ENCODE peak calls at places on chromosomes 13 and 19, in six cellular contexts. U is AG04450; K is CD8-positive, alpha-beta T cell; P is Peyer's patch; S is SJSA1; V is neural progenitor cell. W is an unnamed sample.

GRCh38 chr19:29965529-29965928 is 23.5 kb downstream of the URI1 start:
- DNase-seq in K (no peak), U (peak), P (no peak), S (no peak), V (no peak), W (no peak)

GRCh38 chr13:36718146-36718545 is 44.3 kb downstream of the SERTM1 start:
- DNase-seq in K (no peak), S (no peak), P (no peak), U (no peak), V (no peak), W (no peak)

GRCh38 chr19:35430382-35431146 is 17.5 kb upstream of the FFAR2 start:
- DNase-seq in P (no peak), V (no peak), K (no peak), U (no peak), S (no peak), W (no peak)

GRCh38 chr13:66534561-66534960 is 695.6 kb downstream of the PCDH9 start:
- DNase-seq in P (no peak), V (no peak), U (no peak), K (no peak), S (no peak), W (no peak)

GRCh38 chr13:113968463-113969310 is 5.2 kb downstream of the C13orf46 start:
- DNase-seq in P (no peak), K (no peak), S (no peak), U (no peak), V (no peak), W (no peak)

GRCh38 chr19:918481-919156 is 1.5 kb downstream of the KISS1R start:
- DNase-seq in U (no peak), K (no peak), S (peak), P (peak), V (peak), W (no peak)

GRCh38 chr13:35940734-35941133 is 190.4 kb downstream of the DCLK1 start:
- DNase-seq in V (no peak), S (no peak), K (no peak), U (no peak), P (no peak), W (no peak)

GRCh38 chr19:3360494-3361383 is 5.6 kb upstream of the NFIC start:
- DNase-seq in S (peak), V (peak), K (peak), P (peak), U (no peak), W (no peak)

GRCh38 chr13:99376132-99376531 is 68.9 kb upstream of the GPR183 start:
- DNase-seq in V (no peak), P (peak), S (peak), U (no peak), K (peak), W (no peak)

GRCh38 chr13:29918845-29919244 is 68.4 kb upstream of the UBL3 start:
- DNase-seq in V (no peak), P (no peak), U (no peak), K (no peak), S (no peak), W (no peak)

GRCh38 chr13:74032325-74032724 is 101.9 kb downstream of the KLF12 start:
- DNase-seq in V (no peak), P (no peak), U (no peak), K (no peak), S (no peak), W (no peak)
- H3K27ac ChIP-seq in V (no peak), P (no peak), U (no peak), K (no peak), S (no peak), W (no peak)

DNA sequence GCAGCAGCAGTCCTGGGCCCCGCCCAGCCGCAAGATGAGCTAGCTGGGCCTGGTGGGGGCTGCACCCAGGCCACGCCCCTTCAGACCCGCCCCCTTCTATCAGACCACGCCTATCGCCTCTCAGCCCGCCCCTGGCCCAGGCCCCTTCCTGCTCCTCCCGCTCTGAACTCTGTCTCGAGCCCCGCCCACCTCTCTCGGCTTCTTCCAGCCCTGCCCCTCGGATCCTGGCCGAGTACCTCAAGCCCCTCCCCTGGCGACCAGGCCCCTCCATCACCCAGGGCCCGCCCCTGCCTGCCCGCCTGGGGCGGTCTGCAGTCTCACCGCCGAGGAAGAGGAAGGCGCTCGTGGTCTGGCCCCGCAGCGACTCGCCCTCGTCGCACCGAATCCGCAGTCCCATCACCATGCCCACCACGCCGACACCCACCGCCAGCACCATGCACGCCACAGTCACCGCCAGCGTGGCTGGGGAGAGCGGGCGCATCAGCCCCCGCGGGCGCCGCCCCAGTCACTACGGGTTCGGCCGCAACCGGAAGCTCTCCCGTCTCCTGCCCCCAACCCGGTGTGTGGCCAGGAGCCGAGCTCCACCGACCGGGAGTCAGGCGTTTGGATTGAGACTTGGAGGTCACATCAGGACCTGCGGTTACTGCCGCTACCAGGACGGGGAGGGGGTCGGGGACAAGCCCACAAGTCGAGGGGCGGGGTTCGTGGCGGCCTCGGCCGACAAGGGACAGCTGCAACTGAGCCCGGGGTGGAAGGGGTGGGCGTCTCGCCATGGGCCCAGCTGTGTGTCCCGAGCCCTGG is 1.0 kb downstream of the CLDND2 start:
- DNase-seq in U (peak), S (peak), V (peak), P (peak), K (peak), W (peak)
- H3K27ac ChIP-seq in U (peak), S (peak), V (peak), P (peak), K (peak), W (peak)

GRCh38 chr13:40113644-40114304 is 458.3 kb downstream of the COG6 start:
- DNase-seq in P (no peak), U (no peak), K (no peak), S (no peak), V (no peak), W (no peak)
- H3K27ac ChIP-seq in P (no peak), U (no peak), K (no peak), S (no peak), V (no peak), W (no peak)

DNA sequence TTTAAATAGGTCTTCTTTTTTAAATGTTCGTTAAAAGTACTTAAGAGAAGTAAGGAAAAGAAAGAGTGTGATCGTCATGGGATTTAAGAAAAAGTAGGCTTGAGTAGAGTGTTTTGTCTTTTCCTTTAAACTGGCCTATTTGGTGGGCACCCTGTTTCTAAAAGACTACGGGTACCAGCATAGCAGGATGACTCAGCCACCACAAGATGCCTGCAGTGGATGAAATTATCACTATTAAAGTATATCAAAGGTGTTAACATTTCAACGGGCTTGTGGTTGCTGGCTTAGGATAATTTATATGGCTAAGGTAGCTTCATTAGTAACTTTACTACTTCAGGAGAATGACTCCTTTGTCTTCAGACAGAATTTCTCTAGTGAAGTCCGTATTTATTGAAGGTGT is 112.6 kb downstream of the STARD13 start:
- DNase-seq in U (no peak), S (no peak), V (no peak), K (no peak), P (no peak), W (no peak)
- H3K27ac ChIP-seq in U (no peak), S (no peak), V (no peak), K (no peak), P (no peak), W (no peak)

GRCh38 chr19:45156231-45156630 is 4.6 kb downstream of the NKPD1 start:
- DNase-seq in K (no peak), U (no peak), S (no peak), P (no peak), V (peak), W (no peak)
- H3K27ac ChIP-seq in K (no peak), U (no peak), S (no peak), P (no peak), V (no peak), W (no peak)

DNA sequence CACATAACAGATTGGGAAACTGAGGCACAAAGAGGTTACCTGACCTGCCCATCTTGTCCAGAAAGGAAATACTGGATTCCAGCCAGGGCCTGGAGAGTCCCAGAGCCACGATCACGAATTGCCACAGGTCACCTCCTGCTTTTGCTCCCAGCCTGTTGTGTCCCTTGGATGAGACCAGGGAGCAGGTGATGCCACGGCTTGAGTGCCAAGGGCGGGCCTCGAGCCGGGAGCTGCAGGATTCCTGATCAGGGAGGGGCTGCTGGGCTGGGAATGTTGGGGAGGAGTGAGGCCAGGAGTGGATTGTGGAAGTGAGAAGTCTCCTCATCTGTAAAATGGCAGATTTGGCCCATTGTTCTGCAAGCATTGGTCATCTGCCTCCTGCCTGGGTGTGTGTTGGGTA is 29.4 kb downstream of the DNM2 start:
- DNase-seq in U (no peak), P (no peak), V (no peak), K (no peak), S (no peak), W (no peak)
- H3K27ac ChIP-seq in U (no peak), P (peak), V (no peak), K (no peak), S (no peak), W (no peak)

DNA sequence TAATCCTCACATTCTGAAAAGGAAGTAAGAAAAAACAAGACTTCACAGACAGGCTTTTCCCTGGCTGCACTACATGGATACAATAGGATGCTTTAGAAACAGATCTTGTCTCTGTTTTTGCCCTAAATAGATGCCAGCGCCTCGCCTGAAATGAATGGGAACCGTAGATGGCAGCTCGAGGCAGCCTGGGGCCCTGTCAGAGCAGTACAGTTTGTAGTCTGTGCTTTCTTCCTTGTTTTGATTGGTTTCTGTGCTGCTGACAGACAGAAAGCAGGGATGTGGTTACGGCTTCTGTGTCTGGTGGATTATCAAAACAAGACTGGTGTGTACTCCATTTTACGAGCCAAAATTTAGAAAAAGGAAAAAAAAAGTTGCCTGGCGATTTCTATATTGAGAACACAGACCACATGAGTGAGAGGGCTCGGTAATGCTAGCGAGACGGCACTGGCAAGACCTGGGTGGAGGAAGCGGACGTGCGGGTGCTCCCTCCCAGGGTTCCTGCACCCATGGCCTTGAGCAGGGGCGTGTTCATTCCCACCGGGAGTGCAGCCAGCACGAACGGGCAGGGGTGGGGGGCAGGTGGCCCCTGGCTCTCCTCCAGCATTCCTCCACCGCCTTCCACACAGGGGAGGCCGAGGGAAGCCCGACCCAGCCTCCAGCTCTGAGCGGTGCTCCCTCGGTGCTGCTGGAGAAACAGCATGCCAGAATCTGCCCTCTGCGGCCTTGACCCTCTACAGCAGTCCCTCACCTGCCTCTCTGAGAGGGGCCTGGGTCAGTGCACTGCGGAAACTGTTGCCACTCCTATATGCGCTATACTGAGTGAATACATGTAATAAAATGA is 37.5 kb upstream of the C1QTNF9 start:
- DNase-seq in K (peak), V (peak), U (peak), S (no peak), P (peak), W (peak)
- H3K27ac ChIP-seq in K (peak), V (no peak), U (peak), S (no peak), P (peak), W (peak)

DNA sequence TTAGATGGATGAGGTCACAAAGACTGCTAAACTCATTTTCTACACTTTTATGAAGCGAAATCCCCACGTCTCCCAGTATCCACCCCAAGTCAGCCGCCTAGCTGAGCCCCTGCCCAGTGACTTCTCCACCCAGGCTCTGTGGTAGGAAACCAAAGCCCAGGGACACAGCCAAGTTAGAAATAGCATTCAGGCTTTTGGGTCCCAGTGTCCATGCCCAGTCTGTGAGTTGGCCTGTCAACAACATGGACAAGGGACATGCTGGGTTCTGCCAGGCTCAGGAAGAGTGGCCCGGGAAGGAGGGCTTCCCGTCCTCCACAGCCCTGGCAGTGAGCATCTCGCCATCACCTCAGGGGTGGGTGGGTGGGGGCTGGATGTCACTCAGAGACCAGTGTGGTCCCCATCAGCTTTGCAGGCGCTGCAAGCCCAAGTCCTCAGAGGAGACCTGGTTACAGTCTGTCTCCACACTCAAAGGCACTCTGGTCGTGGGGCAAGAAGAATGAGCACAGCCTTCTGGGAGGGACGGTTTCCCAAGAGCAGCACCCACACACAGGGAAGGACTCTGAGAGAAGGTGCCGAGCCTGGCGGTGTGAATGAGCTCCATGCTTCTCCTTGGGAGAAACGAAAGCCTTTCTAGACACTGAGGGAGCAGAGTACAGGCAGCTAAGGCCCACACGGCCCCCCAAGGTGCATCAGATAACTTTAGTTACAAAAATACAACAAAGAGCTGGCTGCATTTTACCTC is 473.8 kb downstream of the FOXO1 start:
- DNase-seq in P (no peak), K (no peak), U (no peak), S (no peak), V (no peak), W (no peak)
- H3K27ac ChIP-seq in P (peak), K (no peak), U (no peak), S (no peak), V (no peak), W (peak)